ENCODE peak calls at places on chromosomes 2 and 18, in four cellular contexts. Y is K562, Z is SK-N-SH, T is HCT116. V is an unnamed sample.

GRCh38 chr2:207640160-207640559 is 15.0 kb upstream of the METTL21A start:
- DNase-seq in Y (no peak), Z (no peak), T (no peak), V (peak)

GRCh38 chr2:67917332-67918054 is 145.3 kb downstream of the C1D start:
- DNase-seq in Y (no peak), Z (no peak), T (no peak), V (no peak)

GRCh38 chr2:34305587-34305986 is 706.5 kb upstream of the FAM98A start:
- DNase-seq in Y (no peak), Z (no peak), T (no peak), V (peak)

GRCh38 chr2:150222317-150222716 is 265.1 kb downstream of the RND3 start:
- DNase-seq in Y (no peak), Z (peak), T (no peak), V (no peak)

GRCh38 chr2:43023791-43024514 is 202.5 kb downstream of the ZFP36L2 start:
- DNase-seq in Y (no peak), Z (no peak), T (no peak), V (no peak)

GRCh38 chr2:208252766-208253492 is 1.9 kb downstream of the IDH1 start:
- DNase-seq in Y (no peak), Z (no peak), T (no peak), V (no peak)

GRCh38 chr2:217920879-217921603 is 81.8 kb downstream of the TNS1 start:
- DNase-seq in Y (no peak), Z (peak), T (no peak), V (no peak)

GRCh38 chr2:163733301-163733938 is 2.4 kb downstream of the FIGN start:
- DNase-seq in Y (no peak), Z (peak), T (no peak), V (no peak)

GRCh38 chr18:59993560-59993959 is 93.8 kb downstream of the PMAIP1 start:
- DNase-seq in Y (no peak), Z (no peak), T (no peak), V (no peak)

GRCh38 chr18:59994357-59994756 is 94.6 kb downstream of the PMAIP1 start:
- DNase-seq in Y (no peak), Z (no peak), T (peak), V (peak)

DNA sequence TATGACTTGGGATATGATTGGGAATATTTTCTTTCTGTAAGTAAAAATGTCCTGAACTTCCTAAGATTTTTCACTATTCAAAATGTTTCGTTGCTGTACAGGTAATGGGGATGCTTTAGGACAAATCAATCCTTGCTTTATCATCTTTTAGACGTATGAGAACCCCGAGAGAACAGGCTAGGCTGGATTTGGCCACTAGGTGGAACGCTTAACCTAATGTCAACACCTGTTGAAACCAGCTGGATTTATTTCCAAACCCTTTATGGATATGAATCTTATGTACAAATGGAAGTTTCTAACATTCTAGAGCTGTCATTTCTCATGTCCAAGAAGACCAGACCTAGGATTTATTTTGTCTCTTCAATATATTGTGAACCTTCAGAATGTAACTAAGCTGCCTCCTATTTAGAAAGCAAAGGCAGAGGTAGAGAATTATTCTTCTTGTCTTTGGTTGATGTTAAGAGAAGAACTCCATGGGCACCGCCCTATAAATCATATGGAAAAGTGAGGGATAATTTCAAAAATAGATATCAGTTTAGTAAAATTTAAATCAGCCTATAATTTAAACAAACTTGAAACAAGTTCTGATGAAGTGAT is 96.7 kb downstream of the PMAIP1 start:
- DNase-seq in Y (peak), Z (peak), T (peak), V (peak)
- TF ChIP-seq JUND in Y (no peak), Z (no peak), T (no peak), V (no peak)

DNA sequence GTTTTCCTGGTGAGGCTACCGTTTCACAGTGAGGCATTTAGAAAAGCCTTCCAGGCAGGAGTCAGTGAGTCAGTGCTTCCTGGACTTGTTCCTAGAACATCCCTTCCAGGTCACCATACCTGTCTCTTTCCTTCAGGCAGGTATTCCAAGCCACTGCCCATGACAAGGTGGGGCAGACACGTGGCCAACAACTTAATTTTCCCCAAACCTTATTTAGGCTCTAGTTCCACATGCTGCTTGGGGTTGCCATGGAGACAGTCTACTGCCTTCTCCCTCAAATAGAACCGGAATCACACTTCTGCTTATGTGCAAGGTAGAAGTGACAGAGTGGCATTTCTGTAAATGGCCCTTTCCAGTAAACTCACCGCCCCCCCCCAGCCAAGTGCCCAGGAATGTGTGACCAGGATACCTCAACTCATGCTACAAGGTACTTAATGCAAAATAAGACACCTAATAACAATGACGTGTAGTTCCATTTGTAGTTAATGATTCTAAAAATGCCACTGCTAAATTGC is 258.3 kb downstream of the PRKCE start:
- DNase-seq in Y (no peak), Z (no peak), T (peak), V (peak)
- TF ChIP-seq JUND in Y (no peak), Z (no peak), T (peak), V (no peak)

DNA sequence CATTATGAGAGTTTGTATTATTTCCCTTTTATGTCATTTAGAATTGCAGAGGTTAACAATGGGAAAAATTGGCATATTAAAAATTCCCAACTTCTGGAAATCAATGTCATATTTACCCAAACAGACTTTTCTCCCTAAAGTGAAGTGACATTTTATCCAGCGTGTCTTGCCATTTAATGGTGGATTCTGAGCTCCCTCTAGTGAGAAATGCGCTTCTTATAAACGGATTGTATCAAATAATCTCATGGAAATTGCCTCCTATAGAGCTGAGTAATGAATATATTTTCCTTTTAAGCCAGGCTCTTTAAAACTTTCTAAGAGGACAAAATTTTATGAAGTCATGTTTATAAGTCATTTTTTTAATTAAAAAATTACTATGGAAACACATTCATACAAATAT is 5.7 kb upstream of the GCFC2 start:
- DNase-seq in Y (no peak), Z (no peak), T (no peak), V (no peak)
- TF ChIP-seq JUND in Y (no peak), Z (no peak), T (no peak), V (no peak)

GRCh38 chr2:71801969-71802368 is 345.7 kb downstream of the CYP26B1 start:
- DNase-seq in Y (peak), Z (peak), T (peak), V (no peak)
- TF ChIP-seq JUND in Y (no peak), Z (no peak), T (no peak), V (no peak)

GRCh38 chr2:154455201-154455600 is 243.3 kb upstream of the KCNJ3 start:
- DNase-seq in Y (no peak), Z (no peak), T (no peak), V (no peak)

GRCh38 chr2:154457291-154457690 is 241.2 kb upstream of the KCNJ3 start:
- DNase-seq in Y (no peak), Z (no peak), T (no peak), V (no peak)

GRCh38 chr2:154452906-154453493 is 245.5 kb upstream of the KCNJ3 start:
- DNase-seq in Y (no peak), Z (no peak), T (peak), V (peak)

GRCh38 chr2:154452471-154452870 is 246.0 kb upstream of the KCNJ3 start:
- DNase-seq in Y (no peak), Z (no peak), T (no peak), V (no peak)

GRCh38 chr2:154455871-154456270 is 242.6 kb upstream of the KCNJ3 start:
- DNase-seq in Y (no peak), Z (no peak), T (no peak), V (no peak)
- TF ChIP-seq JUND in Y (no peak), Z (no peak), T (no peak), V (no peak)

GRCh38 chr2:166240387-166241313 is 112.8 kb upstream of the SCN1A start:
- DNase-seq in Y (no peak), Z (no peak), T (no peak), V (no peak)
- TF ChIP-seq JUND in Y (no peak), Z (no peak), T (no peak), V (no peak)

GRCh38 chr2:130763405-130763804 is 8.1 kb downstream of the AMER3 start:
- DNase-seq in Y (no peak), Z (no peak), T (no peak), V (no peak)

GRCh38 chr2:130762031-130762909 is 6.9 kb downstream of the AMER3 start:
- DNase-seq in Y (no peak), Z (no peak), T (no peak), V (no peak)

GRCh38 chr2:130764035-130764820 is 8.9 kb downstream of the AMER3 start:
- DNase-seq in Y (no peak), Z (no peak), T (no peak), V (no peak)

GRCh38 chr2:130764821-130765115 is 9.4 kb downstream of the AMER3 start:
- DNase-seq in Y (no peak), Z (no peak), T (no peak), V (no peak)

GRCh38 chr2:130762910-130763385 is 7.6 kb downstream of the AMER3 start:
- DNase-seq in Y (no peak), Z (no peak), T (no peak), V (no peak)
- TF ChIP-seq JUND in Y (no peak), Z (no peak), T (no peak), V (no peak)

V was measured in T47D.